ENCODE peak calls at places on chromosome 13, in four cellular contexts. W, B, O and C are unnamed samples.

GRCh38 chr13:59823495-59823894 is 340.2 kb downstream of the DIAPH3 start:
- DNase-seq in B (no peak), W (no peak), O (no peak), C (no peak)

GRCh38 chr13:64553411-64554129 is 2676.6 kb downstream of the PCDH9 start:
- DNase-seq in B (no peak), W (no peak), O (no peak), C (no peak)

GRCh38 chr13:34189946-34190345 is 372.0 kb downstream of the RFC3 start:
- DNase-seq in W (no peak), B (no peak), O (no peak), C (no peak)

GRCh38 chr13:26759907-26760834 is at the start of gene GPR12:
- DNase-seq in O (no peak), W (no peak), B (no peak), C (peak)

GRCh38 chr13:88074794-88075509 is 403.8 kb downstream of the SLITRK5 start:
- DNase-seq in W (no peak), B (no peak), O (no peak), C (no peak)

GRCh38 chr13:39232401-39232980 is 194.2 kb downstream of the NHLRC3 start:
- DNase-seq in B (no peak), O (no peak), W (no peak), C (no peak)

GRCh38 chr13:36673838-36674326 is at the start of gene SERTM1:
- DNase-seq in B (no peak), O (no peak), W (no peak), C (peak)

GRCh38 chr13:58950911-58951310 is 1212.8 kb downstream of the DIAPH3 start:
- DNase-seq in W (no peak), O (no peak), B (no peak), C (no peak)

GRCh38 chr13:62209539-62209938 is 793.9 kb upstream of the PCDH20 start:
- DNase-seq in B (peak), O (no peak), W (no peak), C (no peak)

GRCh38 chr13:78610381-78610883 is 7.1 kb upstream of the POU4F1 start:
- DNase-seq in W (no peak), B (no peak), O (no peak), C (no peak)

GRCh38 chr13:74250738-74251190 is 116.6 kb upstream of the KLF12 start:
- DNase-seq in O (no peak), W (no peak), B (no peak), C (no peak)

GRCh38 chr13:80123945-80124344 is 217.0 kb downstream of the SPRY2 start:
- DNase-seq in B (no peak), W (no peak), O (no peak), C (no peak)

GRCh38 chr13:40613192-40613818 is 53.1 kb downstream of the FOXO1 start:
- DNase-seq in O (no peak), W (no peak), B (peak), C (no peak)

GRCh38 chr13:70666883-70667282 is 558.6 kb upstream of the KLHL1 start:
- DNase-seq in B (no peak), W (no peak), O (no peak), C (no peak)

GRCh38 chr13:49806126-49806536 is 13.6 kb upstream of the KPNA3 start:
- DNase-seq in B (no peak), O (peak), W (no peak), C (no peak)

GRCh38 chr13:43799191-43799590 is 12.4 kb upstream of the ENOX1 start:
- DNase-seq in B (no peak), O (no peak), W (no peak), C (no peak)

GRCh38 chr13:72150502-72150901 is 283.5 kb upstream of the DACH1 start:
- DNase-seq in O (no peak), W (no peak), B (no peak), C (no peak)

GRCh38 chr13:37618554-37618953 is 20.0 kb upstream of the POSTN start:
- DNase-seq in O (no peak), W (no peak), B (no peak), C (no peak)

GRCh38 chr13:25699600-25699999 is 327.8 kb downstream of the ATP8A2 start:
- DNase-seq in W (no peak), B (no peak), O (no peak), C (no peak)

GRCh38 chr13:102089177-102089576 is 312.7 kb downstream of the FGF14 start:
- DNase-seq in B (no peak), W (no peak), O (no peak), C (no peak)

GRCh38 chr13:111451402-111451801 is 131.0 kb downstream of the TEX29 start:
- DNase-seq in W (no peak), O (no peak), B (no peak), C (no peak)

GRCh38 chr13:76790519-76791289 is 95.5 kb downstream of the KCTD12 start:
- DNase-seq in O (no peak), B (no peak), W (no peak), C (no peak)

GRCh38 chr13:24605923-24606372 is 74.3 kb upstream of the ATP12A start:
- DNase-seq in B (no peak), W (no peak), O (peak), C (no peak)

GRCh38 chr13:44238011-44238421 is 135.6 kb upstream of the SERP2 start:
- DNase-seq in W (no peak), O (no peak), B (no peak), C (no peak)

GRCh38 chr13:30360586-30360985 is 53.2 kb upstream of the KATNAL1 start:
- DNase-seq in O (no peak), W (no peak), B (no peak), C (no peak)

GRCh38 chr13:34044041-34044440 is 226.1 kb downstream of the RFC3 start:
- DNase-seq in O (no peak), W (no peak), B (no peak), C (no peak)

GRCh38 chr13:27830010-27830409 is 37.7 kb downstream of the GSX1 start:
- DNase-seq in B (no peak), O (no peak), W (peak), C (peak)

GRCh38 chr13:54980651-54981050 is 1952.0 kb downstream of the OLFM4 start:
- DNase-seq in W (no peak), O (no peak), B (no peak), C (no peak)

GRCh38 chr13:24709186-24709913 is 29.1 kb downstream of the ATP12A start:
- DNase-seq in W (no peak), O (no peak), B (no peak), C (no peak)

GRCh38 chr13:38191016-38191415 is 158.6 kb upstream of the UFM1 start:
- DNase-seq in O (no peak), W (no peak), B (no peak), C (no peak)

GRCh38 chr13:98835156-98835555 is 82.7 kb upstream of the SLC15A1 start:
- DNase-seq in B (no peak), W (no peak), O (no peak), C (no peak)

GRCh38 chr13:33388254-33388998 is 102.9 kb upstream of the STARD13 start:
- DNase-seq in B (no peak), W (no peak), O (no peak), C (no peak)

GRCh38 chr13:38308736-38309135 is 40.9 kb upstream of the UFM1 start:
- DNase-seq in B (no peak), W (no peak), O (no peak), C (no peak)

GRCh38 chr13:114118763-114119123 is 13.7 kb downstream of the RASA3 start:
- DNase-seq in W (no peak), B (no peak), O (no peak), C (no peak)

GRCh38 chr13:113819731-113820715 is 43.9 kb downstream of the GAS6 start:
- DNase-seq in W (no peak), O (no peak), B (no peak), C (no peak)

GRCh38 chr13:95176611-95177259 is 124.5 kb downstream of the ABCC4 start:
- DNase-seq in O (no peak), B (no peak), W (no peak), C (no peak)
- TF ChIP-seq CBFB in O (no peak), B (no peak), W (no peak), C (no peak)

DNA sequence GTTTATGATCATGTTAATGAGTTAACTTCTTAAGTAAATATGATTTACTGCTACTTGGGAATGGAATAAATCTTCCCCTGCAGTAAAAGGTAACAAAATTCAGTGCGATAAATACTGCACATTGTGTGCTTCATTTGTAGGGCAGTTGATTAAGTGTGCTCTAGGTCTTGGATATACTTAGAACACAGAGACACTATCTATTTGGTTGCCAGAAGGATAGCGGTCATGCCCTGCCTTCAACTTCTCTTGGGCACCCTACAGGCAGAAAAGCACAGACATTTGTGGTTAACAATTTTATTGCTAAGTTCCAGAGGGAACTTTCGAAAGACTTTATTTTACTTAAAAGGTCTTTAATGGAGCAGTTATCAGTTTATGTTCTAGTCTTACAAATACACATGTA is 605.8 kb downstream of the PCDH9 start:
- DNase-seq in W (no peak), B (no peak), O (no peak), C (no peak)
- TF ChIP-seq CBFB in W (no peak), B (no peak), O (no peak), C (no peak)

DNA sequence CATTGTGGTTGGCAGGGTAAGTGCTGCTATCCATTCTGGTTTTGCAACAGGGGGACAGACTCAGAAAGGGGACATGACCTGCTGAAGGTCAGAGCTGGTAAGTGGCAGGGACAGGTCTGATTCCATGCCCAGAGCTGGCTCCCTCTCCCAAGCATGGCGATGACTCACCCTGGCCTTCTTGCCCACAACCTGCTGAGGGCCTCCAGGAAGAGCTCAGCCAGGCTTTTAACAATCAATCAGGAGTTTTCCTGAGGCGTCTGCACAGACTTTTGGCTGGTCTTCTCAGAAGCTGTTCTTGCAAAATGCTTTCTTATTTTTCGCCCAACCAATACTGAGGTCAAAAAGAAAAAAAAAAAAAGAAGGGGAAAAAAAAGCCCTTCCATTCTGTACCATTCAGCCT is 17.9 kb downstream of the SIAH3 start:
- DNase-seq in O (no peak), B (no peak), W (no peak), C (no peak)
- TF ChIP-seq CBFB in O (no peak), B (no peak), W (no peak), C (no peak)

GRCh38 chr13:112572408-112572807 is 15.5 kb downstream of the TUBGCP3 start:
- DNase-seq in W (no peak), O (no peak), B (no peak), C (no peak)
- TF ChIP-seq CBFB in W (no peak), O (no peak), B (no peak), C (no peak)